ENCODE peak calls at places on chromosomes 3 and 15, in four cellular contexts. M is K562, V is GM12878, F is HepG2. W is an unnamed sample.

GRCh38 chr3:51711352-51712019 is 4.6 kb downstream of the GRM2 start:
- DNase-seq in M (no peak), V (no peak), F (no peak), W (no peak)

GRCh38 chr15:27638950-27639349 is 460.2 kb downstream of the OCA2 start:
- DNase-seq in M (no peak), V (no peak), F (no peak), W (no peak)

GRCh38 chr3:133578548-133579191 is 5.2 kb downstream of the CDV3 start:
- DNase-seq in M (peak), V (no peak), F (peak), W (peak)

GRCh38 chr15:70165811-70166284 is 68.1 kb upstream of the TLE3 start:
- DNase-seq in M (no peak), V (no peak), F (no peak), W (no peak)

GRCh38 chr15:85154061-85154460 is 172.4 kb downstream of the PDE8A start:
- DNase-seq in M (peak), V (no peak), F (no peak), W (peak)

GRCh38 chr3:139251529-139251928 is 92.3 kb upstream of the MRPS22 start:
- DNase-seq in M (no peak), V (no peak), F (peak), W (no peak)

GRCh38 chr3:4410174-4410573 is 56.9 kb downstream of the SUMF1 start:
- DNase-seq in M (no peak), V (no peak), F (no peak), W (no peak)

GRCh38 chr3:55624238-55624637 is 137.1 kb upstream of the WNT5A start:
- DNase-seq in M (no peak), V (peak), F (no peak), W (no peak)

GRCh38 chr15:29538110-29538509 is 268.5 kb upstream of the NSMCE3 start:
- DNase-seq in M (no peak), V (no peak), F (no peak), W (no peak)

GRCh38 chr3:70832811-70833509 is 520.5 kb upstream of the MDFIC2 start:
- DNase-seq in M (no peak), V (no peak), F (no peak), W (no peak)

GRCh38 chr15:36403351-36403750 is 176.1 kb upstream of the CDIN1 start:
- DNase-seq in M (no peak), V (no peak), F (no peak), W (no peak)

GRCh38 chr15:50315814-50316630 is 39.0 kb downstream of the GABPB1 start:
- DNase-seq in M (peak), V (no peak), F (peak), W (peak)

GRCh38 chr3:70861855-70862254 is 549.4 kb upstream of the MDFIC2 start:
- DNase-seq in M (no peak), V (no peak), F (no peak), W (no peak)

GRCh38 chr3:147521646-147522045 is 112.5 kb downstream of the ZIC1 start:
- DNase-seq in M (no peak), V (no peak), F (no peak), W (no peak)

GRCh38 chr15:78915341-78916087 is 29.3 kb downstream of the CTSH start:
- DNase-seq in M (no peak), V (no peak), F (no peak), W (no peak)

GRCh38 chr3:64867204-64867603 is 179.4 kb upstream of the ADAMTS9 start:
- DNase-seq in M (no peak), V (no peak), F (no peak), W (no peak)

GRCh38 chr15:63448261-63448660 is 56.1 kb upstream of the USP3 start:
- DNase-seq in M (no peak), V (no peak), F (no peak), W (no peak)

GRCh38 chr3:170839518-170840100 is 30.4 kb downstream of the RPL22L1 start:
- DNase-seq in M (no peak), V (no peak), F (no peak), W (no peak)

GRCh38 chr15:60392986-60393811 is 4.6 kb downstream of the ANXA2 start:
- DNase-seq in M (peak), V (no peak), F (peak), W (peak)

GRCh38 chr3:7876741-7877297 is 624.8 kb upstream of the LMCD1 start:
- DNase-seq in M (no peak), V (no peak), F (no peak), W (no peak)

GRCh38 chr15:22955544-22956085 is 24.6 kb downstream of the CYFIP1 start:
- DNase-seq in M (no peak), V (no peak), F (no peak), W (no peak)

DNA sequence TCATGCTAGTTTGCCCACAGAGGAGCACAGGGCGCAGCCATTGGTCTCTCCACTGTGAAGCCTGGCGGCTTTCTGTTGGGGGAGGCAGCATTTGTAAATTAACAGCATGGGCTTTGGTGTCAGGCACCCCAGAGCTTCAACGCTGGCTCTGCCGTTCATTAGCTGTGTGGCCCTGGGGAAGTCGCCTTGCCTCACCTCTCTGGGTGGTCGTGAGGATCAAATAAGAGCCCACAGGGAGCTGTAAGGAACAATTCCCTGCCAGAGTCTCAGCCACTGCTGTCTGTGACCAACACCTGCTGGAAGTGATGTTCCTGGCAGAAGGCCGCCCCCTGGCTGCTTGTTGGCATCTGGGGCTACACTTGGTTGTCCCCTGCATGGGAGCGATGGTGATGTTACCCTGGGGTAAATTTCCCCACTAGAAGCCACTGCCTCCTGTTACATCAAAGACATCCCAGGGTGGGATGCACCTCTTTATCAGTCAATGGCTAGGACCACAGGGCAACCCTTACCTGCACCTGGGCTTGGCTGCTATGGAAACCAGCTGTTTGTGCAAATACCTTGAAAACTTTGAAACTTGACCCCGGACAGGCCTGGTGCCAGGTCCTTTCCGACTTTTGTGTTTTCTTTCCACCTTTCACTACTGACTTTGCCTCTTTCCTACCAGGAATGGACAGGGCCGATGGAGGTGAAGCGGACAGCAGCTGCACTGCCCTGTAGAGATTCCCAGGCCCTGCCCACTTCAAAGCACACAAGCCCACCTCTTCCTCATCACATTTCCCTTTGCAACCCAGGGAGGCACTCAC is 36.9 kb downstream of the DNASE1L3 start:
- DNase-seq in M (peak), V (no peak), F (peak), W (peak)
- TF ChIP-seq FOXK2 in M (no peak), V (no peak), F (no peak), W (no peak)

DNA sequence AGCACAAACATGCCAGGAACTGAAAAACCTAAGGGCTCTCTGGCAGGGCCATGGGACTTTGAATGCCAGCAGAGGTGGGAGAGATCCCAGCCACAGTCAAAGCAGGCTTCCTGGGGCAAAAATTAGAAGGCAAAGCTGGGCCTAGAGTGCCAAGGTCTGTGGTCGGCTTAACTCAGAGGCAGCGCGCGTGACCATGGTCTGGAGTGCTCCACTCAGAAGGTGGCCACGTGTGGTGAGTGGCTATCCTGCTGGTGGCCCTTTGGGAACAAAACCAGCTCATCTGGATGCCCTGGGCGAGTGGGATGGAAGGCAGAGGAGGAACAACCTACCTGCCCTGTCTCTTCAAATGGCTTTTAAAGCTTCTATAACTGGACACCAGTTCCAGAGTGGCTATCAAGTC is 63.1 kb downstream of the OXNAD1 start:
- DNase-seq in M (no peak), V (no peak), F (no peak), W (no peak)
- TF ChIP-seq FOXK2 in M (no peak), V (no peak), F (no peak), W (no peak)

GRCh38 chr3:105608623-105609022 is 241.9 kb downstream of the ALCAM start:
- DNase-seq in M (no peak), V (no peak), F (no peak), W (no peak)
- TF ChIP-seq FOXK2 in M (no peak), V (no peak), F (no peak), W (no peak)

DNA sequence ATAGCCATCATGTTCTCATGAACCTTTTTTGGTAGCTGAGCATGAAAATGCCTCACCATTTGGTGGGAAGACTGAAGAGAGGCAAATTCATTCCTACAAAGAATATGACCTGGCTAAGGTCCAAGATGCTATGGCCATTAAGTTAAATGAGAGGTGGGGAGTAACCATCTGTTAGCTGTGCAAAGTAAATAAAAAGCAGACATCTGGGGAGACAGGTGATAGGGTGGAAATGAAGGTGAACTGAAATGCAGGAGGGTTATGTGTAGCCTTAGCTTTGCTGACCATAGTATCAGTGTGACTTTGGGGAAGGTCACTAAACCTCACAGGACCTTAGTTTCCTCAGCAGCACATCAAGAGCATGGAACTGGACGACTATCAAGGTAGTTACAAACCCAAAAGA is 111.0 kb upstream of the STRIT1 start:
- DNase-seq in M (no peak), V (no peak), F (no peak), W (no peak)
- TF ChIP-seq FOXK2 in M (no peak), V (no peak), F (no peak), W (no peak)

GRCh38 chr3:186732169-186732766 is 15.1 kb downstream of the KNG1 start:
- DNase-seq in M (no peak), V (no peak), F (no peak), W (no peak)
- TF ChIP-seq FOXK2 in M (no peak), V (no peak), F (no peak), W (no peak)

DNA sequence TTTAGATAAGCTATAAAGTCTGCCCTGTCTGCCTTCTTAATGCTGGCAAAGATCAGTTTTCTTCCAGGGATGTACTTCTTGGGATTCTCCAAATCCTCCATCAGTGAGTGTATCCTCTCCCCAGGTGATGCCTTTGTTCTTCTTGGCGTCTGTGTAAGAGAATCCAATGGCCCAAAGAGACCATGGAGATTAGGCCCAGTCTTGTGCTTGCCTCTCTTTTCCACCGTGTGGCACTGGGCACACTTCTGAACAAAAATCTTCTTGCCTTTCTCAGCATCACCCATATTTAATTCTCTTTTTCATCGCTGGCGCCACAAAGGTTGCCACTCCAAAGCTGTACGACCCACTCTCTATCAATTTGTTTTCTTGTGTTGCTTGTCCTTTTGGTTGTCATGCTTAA is 32.2 kb upstream of the TAMM41 start:
- DNase-seq in M (no peak), V (no peak), F (no peak), W (no peak)
- TF ChIP-seq FOXK2 in M (no peak), V (no peak), F (no peak), W (no peak)

DNA sequence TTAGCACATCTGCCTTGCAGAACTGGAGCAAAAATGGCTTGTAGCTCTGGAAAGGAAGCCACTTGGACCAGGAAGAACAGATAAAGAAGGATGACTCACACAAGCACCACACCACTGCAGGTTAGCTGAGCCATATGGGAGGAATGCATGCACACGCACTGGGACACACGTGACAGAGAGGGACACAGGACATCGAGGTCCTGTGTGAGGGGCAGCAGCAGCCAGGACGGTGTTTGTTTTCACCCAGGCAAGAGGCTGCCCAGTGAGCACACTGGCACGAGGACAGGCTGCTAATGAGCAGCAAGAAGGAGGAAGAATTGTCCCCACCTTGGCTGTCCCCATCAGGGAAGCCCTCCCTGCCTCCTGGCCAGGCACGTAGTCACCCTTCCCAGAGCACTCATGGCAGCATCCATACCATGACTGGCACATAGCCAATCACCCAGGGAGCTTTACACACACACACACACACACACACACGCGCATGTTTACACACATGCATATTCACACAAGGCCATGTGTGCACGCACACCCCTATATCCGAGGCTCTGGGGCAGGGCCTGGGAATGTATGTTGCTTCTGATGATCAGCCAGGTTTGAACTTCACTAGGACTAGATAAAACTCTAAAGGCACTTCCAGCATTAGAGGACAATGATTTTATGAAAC is 24.0 kb upstream of the SPTBN5 start:
- DNase-seq in M (peak), V (no peak), F (no peak), W (no peak)
- TF ChIP-seq FOXK2 in M (no peak), V (no peak), F (no peak), W (no peak)

DNA sequence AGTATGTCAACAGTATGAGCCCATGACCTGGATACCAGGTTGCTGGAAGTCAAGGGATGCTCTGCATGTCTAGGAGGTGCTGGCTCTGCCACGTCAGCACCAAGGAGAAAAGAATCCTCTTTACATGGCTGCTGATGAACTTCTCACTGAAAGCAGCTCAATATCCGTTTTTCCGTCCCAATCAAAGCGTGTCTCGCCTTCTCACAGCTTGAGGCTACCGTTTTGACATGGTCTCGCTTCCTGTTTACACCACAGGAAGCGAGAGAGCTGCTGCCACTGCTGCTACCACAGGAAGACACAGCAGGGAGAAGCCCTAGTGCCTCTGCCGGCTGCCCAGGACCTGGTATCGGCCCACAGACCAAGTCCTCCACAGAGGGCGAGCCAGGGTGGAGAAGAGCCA is 27.3 kb downstream of the STARD5 start:
- DNase-seq in M (no peak), V (peak), F (no peak), W (no peak)
- TF ChIP-seq FOXK2 in M (no peak), V (no peak), F (no peak), W (no peak)

DNA sequence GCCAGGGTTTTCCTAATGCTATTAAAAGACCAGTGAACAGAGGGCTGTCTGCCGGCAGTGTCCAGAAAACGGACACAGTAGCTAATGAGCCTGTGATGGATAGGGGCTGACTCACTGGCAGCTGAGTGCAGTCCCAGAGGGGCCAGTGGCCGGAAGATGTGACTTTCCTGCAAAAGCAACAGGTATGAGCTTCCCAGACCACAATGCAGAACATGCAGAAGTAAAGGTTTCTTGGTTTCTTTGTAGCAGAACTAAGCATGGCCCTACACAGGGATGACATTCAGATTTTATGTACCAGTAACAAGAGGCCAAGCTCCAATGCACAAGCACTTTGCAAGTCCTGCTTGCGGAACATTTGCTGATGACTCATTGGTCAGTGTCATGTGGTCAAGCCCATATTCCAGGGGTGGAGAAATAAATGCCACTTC is 263.1 kb downstream of the ABHD5 start:
- DNase-seq in M (no peak), V (no peak), F (no peak), W (no peak)
- TF ChIP-seq FOXK2 in M (no peak), V (no peak), F (no peak), W (no peak)

DNA sequence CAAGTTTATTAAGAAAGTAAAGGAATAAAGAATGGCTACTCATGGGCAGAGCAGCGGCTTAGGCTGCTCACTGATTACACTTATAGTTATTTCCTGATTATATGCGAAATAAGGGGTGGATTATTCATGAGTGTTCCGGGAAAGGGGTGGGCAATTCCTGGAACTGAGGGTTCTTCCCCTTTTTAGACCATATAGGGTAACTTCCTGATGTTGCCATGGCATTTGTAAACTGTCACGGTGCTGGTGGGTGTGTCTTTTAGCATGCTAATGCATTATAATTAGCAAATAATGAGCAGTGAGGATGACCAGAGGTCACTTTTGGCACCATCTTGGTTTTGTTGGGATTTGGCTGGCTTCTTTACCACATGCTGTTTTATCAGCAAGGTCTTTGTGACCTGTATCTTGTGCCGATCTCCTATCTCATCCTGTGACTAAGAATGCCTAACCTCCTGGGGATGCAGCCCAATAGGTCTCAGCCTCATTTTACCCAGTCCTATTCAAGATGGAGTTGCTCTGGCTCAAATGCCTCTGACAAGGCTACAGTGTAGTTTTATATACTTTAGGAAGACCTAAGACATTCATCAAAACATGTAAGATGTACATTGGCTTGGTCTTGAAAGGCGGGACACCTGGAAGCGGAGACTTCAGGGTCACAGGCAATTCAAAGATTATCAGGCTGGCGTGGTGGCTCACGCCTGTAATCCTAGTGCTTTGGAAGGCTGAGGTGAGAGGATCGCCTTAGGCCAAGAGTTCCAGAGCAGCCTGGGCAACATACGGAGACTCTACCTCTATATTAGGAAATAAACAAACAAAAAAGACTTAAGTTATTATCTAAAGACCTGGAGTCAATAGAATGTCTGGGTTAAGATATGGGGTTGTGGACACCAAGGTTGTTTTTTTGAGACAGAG is 3.2 kb upstream of the BLOC1S6 start:
- DNase-seq in M (no peak), V (no peak), F (no peak), W (no peak)
- TF ChIP-seq FOXK2 in M (no peak), V (no peak), F (no peak), W (no peak)

W was measured in HEK293T.